ENCODE peak calls at places on chromosomes 6 and 20, in four cellular contexts. G, N, T and V are unnamed samples. For H3K36me3 and H3K4me1, the result is how much of the 10 kb centered on the place peaks cover.

GRCh38 chr6:56155634-56156141 is 91.7 kb downstream of the COL21A1 start:
- DNase-seq in G (no peak), T (no peak), N (no peak), V (no peak)

GRCh38 chr20:16434087-16434664 is 139.1 kb downstream of the KIF16B start:
- DNase-seq in N (no peak), G (peak), T (peak), V (no peak)

GRCh38 chr6:90233994-90234393 is 62.6 kb downstream of the BACH2 start:
- DNase-seq in N (no peak), T (peak), G (no peak), V (no peak)

GRCh38 chr6:29519291-29520010 is 31.7 kb upstream of the MAS1L start:
- DNase-seq in T (no peak), N (no peak), G (no peak), V (no peak)

GRCh38 chr6:156630613-156631302 is 146.4 kb upstream of the ARID1B start:
- DNase-seq in N (no peak), G (no peak), T (no peak), V (no peak)

GRCh38 chr6:12962995-12963394 is 246.4 kb downstream of the PHACTR1 start:
- DNase-seq in T (no peak), N (no peak), G (no peak), V (no peak)

GRCh38 chr6:135576055-135576454 is 78.5 kb upstream of the AHI1 start:
- DNase-seq in T (no peak), G (no peak), N (no peak), V (no peak)

GRCh38 chr20:31869942-31870702 is at the start of the genes DUSP15 and TTLL9:
- DNase-seq in G (peak), T (no peak), N (no peak), V (no peak)

GRCh38 chr20:62922451-62922921 is 3.8 kb downstream of the DIDO1 start:
- DNase-seq in T (peak), G (no peak), N (no peak), V (no peak)

GRCh38 chr6:2111162-2111677 is 134.2 kb downstream of the GMDS start:
- DNase-seq in N (no peak), T (no peak), G (no peak), V (no peak)

GRCh38 chr6:38080889-38081288 is 261.4 kb downstream of the ZFAND3 start:
- DNase-seq in N (no peak), G (no peak), T (no peak), V (no peak)

GRCh38 chr6:89977808-89978748 is 83.8 kb downstream of the GJA10 start:
- DNase-seq in T (no peak), G (no peak), N (no peak), V (no peak)

GRCh38 chr6:446418-447366 is 55.1 kb downstream of the IRF4 start:
- DNase-seq in G (no peak), N (peak), T (peak), V (no peak)

GRCh38 chr20:48789781-48790544 is 37.8 kb downstream of the PREX1 start:
- DNase-seq in N (peak), T (no peak), G (no peak), V (no peak)

GRCh38 chr20:52481443-52481842 is 289.9 kb upstream of the ZFP64 start:
- DNase-seq in T (no peak), N (no peak), G (no peak), V (no peak)

GRCh38 chr6:6629416-6629815 is 40.9 kb downstream of the LY86 start:
- DNase-seq in G (no peak), N (no peak), T (no peak), V (no peak)

GRCh38 chr6:39821014-39821738 is 29.0 kb downstream of the DAAM2 start:
- DNase-seq in T (no peak), N (no peak), G (no peak), V (no peak)

GRCh38 chr20:62734336-62734735 is 25.7 kb downstream of the NTSR1 start:
- DNase-seq in T (no peak), N (no peak), G (no peak), V (no peak)

GRCh38 chr20:21159658-21160380 is 33.9 kb downstream of the KIZ start:
- DNase-seq in N (peak), T (no peak), G (no peak), V (no peak)

GRCh38 chr6:40517654-40518053 is 69.5 kb downstream of the LRFN2 start:
- DNase-seq in N (no peak), T (no peak), G (no peak), V (no peak)

GRCh38 chr6:14456941-14457340 is 339.4 kb downstream of the CD83 start:
- DNase-seq in T (no peak), N (no peak), G (no peak), V (no peak)

GRCh38 chr6:116139917-116140316 is 14.0 kb upstream of the COL10A1 start:
- DNase-seq in N (no peak), T (no peak), G (no peak), V (no peak)

GRCh38 chr20:46701556-46701955 is 7.9 kb upstream of the SLC2A10 start:
- DNase-seq in G (no peak), N (no peak), T (no peak), V (no peak)

GRCh38 chr20:23340524-23340923 is 10.1 kb upstream of the NXT1 start:
- DNase-seq in T (no peak), N (peak), G (peak), V (peak)

GRCh38 chr6:160060920-160061447 is 60.6 kb upstream of the SLC22A1 start:
- DNase-seq in N (no peak), T (no peak), G (no peak), V (no peak)

GRCh38 chr6:27834879-27835549 is 77.2 kb downstream of the OR2B2 start:
- DNase-seq in T (no peak), N (no peak), G (no peak), V (no peak)

GRCh38 chr6:166274739-166275370 is 33.3 kb downstream of the PRR18 start:
- DNase-seq in N (peak), G (no peak), T (no peak), V (peak)

GRCh38 chr6:4948781-4949450 is 54.9 kb downstream of the RPP40 start:
- DNase-seq in T (no peak), G (no peak), N (no peak), V (peak)

GRCh38 chr6:134480593-134480992 is 162.7 kb upstream of the SGK1 start:
- DNase-seq in T (no peak), G (no peak), N (no peak), V (no peak)

GRCh38 chr6:37696220-37696840 is 1.4 kb downstream of the MDGA1 start:
- DNase-seq in T (peak), N (no peak), G (no peak), V (no peak)

GRCh38 chr6:133355922-133356321 is 114.8 kb downstream of the EYA4 start:
- DNase-seq in G (no peak), T (no peak), N (no peak), V (no peak)

GRCh38 chr6:154893927-154894326 is 101.2 kb upstream of the TIAM2 start:
- DNase-seq in N (no peak), T (no peak), G (no peak), V (no peak)

GRCh38 chr6:157879873-157880254 is 56.8 kb downstream of the SNX9 start:
- DNase-seq in N (no peak), G (no peak), T (no peak), V (no peak)

GRCh38 chr6:118350881-118351430 is 197.1 kb upstream of the PLN start:
- DNase-seq in G (no peak), T (no peak), N (no peak), V (no peak)

DNA sequence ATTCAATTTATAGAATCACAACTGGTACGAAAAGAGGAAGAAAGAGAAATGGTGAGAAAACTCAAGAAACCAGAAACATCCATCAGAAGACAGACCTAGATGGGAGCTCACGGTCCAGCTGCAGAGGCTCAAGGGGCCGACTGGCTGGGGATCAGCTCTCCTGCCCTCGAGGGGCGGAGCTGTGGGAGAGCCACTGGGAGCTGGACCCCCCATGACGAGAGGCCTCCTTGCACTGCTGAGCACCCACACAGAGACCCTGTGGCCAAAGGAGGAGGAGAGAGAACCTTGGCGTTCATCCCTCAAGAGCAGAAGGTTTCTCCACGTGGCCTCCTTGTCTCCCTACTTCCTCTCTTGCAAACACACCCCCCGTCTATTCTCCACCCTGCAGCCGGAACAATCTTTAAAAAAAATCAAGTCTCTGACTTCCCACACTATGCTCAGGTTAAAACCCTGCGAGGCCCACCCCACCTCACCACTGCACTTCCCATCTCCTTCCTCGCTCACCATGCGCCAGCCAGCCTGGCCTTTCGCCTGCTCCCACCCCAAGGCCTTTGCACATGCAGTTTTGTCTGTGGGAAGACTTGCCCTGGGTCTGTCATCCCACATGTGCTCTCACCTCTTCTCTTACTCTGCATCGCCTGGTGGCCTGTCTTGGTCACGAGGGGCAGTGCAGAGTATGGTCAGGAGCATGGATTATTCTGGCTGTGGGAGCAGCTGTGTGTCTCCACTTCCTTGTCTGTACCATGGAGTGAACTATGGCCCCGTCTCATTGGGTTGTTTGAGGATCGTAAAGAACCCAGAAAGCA is 33.1 kb downstream of the PMEPA1 start:
- DNase-seq in G (no peak), T (no peak), N (no peak), V (no peak)
- H3K36me3 ChIP-seq in G (under half), T (under half), N (under half), V (under half)

DNA sequence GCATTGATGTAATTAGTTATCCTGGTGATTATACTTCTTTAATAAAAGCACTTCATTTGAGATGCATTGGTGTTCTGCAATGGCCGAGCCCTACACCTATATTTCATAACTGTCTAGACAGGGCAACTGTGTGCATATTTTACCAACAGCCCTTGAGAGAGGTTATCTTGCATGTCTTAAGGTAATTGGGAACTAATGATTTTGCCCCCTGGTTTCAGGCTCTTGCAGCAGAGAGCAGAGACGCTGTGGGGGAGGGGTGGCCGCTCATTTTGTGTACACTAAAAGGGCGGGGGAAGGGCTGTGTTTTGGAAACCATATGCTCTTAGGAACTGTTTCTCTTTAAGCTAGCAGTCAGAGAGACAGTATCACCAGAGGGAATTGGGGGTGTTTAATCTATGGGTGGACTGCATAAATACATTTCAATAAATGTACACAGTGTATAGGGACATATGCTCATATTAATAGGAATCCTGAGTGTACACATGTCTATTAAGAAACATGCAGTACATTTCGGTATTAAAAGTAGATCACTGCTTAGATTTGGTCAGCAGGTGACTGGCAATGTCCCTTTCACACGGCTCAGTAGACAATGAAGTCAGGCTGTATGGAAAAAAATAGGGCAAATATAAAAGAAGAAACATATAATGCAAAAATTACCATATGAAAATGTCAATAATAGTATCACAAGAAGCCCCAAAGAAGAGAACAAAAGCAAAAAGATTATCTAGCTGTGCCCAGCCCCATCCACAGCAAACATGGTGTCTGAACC is 402.9 kb upstream of the CITED2 start:
- DNase-seq in G (no peak), N (no peak), T (no peak), V (no peak)
- H3K4me1 ChIP-seq in G (under half), N (under half), T (under half), V (under half)

GRCh38 chr20:56513807-56514150 is 10.8 kb upstream of the FAM209A start:
- DNase-seq in T (no peak), G (no peak), N (no peak), V (no peak)

GRCh38 chr20:56516631-56517030 is 7.9 kb upstream of the FAM209A start:
- DNase-seq in N (no peak), G (no peak), T (no peak), V (no peak)

GRCh38 chr20:56517641-56518040 is 6.9 kb upstream of the FAM209A start:
- DNase-seq in G (no peak), N (no peak), T (no peak), V (no peak)

GRCh38 chr20:56517211-56517610 is 7.3 kb upstream of the FAM209A start:
- DNase-seq in N (no peak), G (no peak), T (no peak), V (no peak)

DNA sequence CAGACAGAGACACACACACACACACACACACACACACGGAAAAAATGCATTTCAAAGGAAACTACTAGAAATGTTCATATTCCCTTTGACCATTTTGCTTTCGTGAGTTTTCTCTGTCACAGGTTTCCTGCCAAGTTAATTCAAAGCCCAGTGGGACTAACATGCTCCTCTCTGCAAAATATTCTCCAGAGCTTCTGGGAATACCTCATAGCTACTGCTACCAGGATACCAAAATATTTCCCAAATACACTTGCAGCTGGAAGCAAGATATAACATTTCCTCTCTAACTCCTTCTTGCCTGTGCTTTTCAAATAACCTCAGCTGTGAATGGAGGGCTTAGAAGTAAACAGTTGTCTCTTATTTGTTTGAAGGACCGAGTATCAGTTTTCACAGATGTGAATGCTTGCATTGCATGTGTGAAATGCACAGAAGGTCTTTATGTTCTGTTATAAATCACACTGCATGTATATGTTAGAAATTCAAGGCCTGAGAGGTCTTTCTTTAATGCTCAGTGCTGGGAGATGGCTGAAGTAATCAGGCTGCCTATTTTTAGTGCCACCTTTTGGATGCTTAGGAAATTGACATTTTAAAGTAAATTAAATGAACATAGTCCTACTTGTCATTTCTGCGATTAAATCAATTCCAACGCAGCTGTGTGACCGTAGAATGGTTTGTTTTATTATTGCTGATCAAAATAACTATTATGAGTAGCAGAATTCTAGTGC is 8.7 kb upstream of the FAM209A start:
- DNase-seq in N (no peak), T (no peak), G (no peak), V (no peak)
- TF ChIP-seq CTCF in N (no peak), T (peak), G (no peak), V (peak)

DNA sequence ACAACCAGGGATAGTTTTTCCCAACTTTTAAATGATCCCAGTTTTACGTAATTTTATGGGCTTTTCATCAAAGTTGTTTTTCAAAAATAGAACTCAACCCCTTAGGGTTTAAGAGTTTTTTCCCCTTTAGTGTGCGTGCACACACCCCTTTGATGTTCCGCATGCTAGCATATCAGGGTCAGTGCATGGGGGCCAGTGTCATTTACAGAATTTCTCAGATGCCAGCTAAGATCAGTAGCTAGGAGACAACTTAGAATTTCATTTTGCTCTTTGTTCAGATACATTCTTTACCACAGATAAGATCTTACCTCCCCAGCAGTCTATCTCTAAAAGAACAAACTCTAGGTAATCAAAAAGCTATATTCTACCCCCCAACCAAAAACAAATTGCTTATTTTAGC is 238.5 kb upstream of the SASH1 start:
- DNase-seq in T (no peak), G (no peak), N (no peak), V (no peak)
- H3K36me3 ChIP-seq in T (under half), G (under half), N (under half), V (under half)

GRCh38 chr6:167702241-167702827 is 124.4 kb upstream of the AFDN start:
- DNase-seq in N (no peak), T (no peak), G (no peak), V (no peak)
- H3K4me1 ChIP-seq in N (under half), T (under half), G (under half), V (under half)

DNA sequence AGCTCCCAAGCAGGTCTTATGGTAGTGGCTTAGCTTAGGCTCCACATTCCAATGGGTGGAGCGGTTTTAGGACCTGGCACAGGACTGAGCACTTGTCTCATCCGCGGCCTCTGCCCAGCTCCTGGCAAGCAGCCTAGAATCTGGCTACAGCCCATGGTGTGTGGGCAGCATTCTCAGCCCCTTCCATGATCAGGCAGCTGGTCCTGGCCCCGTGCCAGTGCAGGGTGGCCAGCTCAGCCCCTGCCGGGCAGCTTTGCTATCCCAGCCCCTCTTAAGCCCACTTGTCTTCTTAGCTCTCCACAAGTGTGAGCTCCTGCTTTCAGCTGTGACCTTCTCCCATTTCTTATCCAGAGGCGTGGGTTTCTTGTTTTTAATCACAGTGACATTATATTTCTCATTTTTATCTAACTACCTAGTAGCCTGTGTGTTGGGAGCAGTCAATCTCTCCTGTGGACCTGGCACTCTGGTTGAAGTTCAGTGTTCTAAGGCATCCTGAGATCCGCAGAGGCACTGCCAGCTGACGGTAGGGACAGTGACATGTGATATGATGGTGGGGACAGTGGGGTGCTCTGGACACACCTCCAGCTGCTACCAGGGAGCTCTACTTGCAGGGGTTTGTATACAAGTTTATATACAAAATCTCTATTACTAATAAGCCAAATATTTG is 119.9 kb upstream of the PRND start:
- DNase-seq in G (no peak), N (peak), T (no peak), V (no peak)
- TF ChIP-seq CTCF in G (no peak), N (no peak), T (no peak), V (no peak)

GRCh38 chr20:36796868-36797267 is 23.3 kb upstream of the DSN1 start:
- DNase-seq in N (no peak), T (no peak), G (no peak), V (no peak)
- H3K36me3 ChIP-seq in N (half or more), T (under half), G (under half), V (half or more)

GRCh38 chr6:137231156-137231555 is 12.0 kb upstream of the IFNGR1 start:
- DNase-seq in G (no peak), T (no peak), N (no peak), V (no peak)
- H3K4me1 ChIP-seq in G (under half), T (under half), N (under half), V (half or more)

DNA sequence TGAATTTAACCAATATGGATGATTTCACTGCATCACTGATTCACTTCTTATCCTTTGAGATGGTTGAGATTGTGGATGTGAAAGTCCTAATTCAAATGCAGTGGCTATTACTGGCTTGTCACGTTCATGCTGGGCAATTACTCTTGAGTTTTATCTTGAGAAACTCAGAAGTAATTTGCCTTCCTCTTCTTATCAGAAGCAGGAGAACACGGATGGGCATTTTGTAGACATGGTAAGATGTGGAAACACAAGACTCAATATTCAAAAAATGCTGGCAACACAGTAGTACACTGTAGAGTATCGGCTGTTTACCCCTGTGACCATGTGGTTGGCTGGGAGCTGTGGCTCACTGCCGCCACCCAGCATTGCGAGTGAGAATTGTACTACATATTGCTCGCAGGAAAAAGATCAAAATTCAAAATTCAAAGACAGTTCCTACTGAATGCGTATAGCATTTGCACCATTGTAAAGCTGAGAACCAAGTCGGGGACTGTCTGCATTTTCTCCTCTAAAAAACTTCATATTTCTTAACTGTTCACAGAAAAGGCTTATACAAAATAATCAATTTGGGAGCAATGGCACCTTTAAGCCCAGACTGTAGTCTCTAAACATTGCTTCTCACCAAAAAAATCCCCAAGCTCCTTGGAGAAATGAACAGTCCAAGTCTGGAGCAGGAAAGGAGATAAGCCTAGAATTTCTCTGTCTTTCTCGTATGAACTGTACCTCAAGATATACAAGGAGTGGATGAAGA is 61.9 kb upstream of the ELOVL5 start:
- DNase-seq in G (peak), T (peak), N (no peak), V (no peak)
- TF ChIP-seq CTCF in G (no peak), T (peak), N (peak), V (peak)